ENCODE peak calls at places on chromosomes 4 and X, in nine cellular contexts. One of them, this sample, is unnamed.
A peak's percentile ranks its signal among the peaks of the same experiment; 100 is the strongest.

GRCh38 chrX:20829665-20830481 is 544.3 kb upstream of the CNKSR2 start:
- DNase-seq in HFF-Myc: no peak
- DNase-seq in ascending aorta: no peak
- DNase-seq in GM12865: no peak
- DNase-seq in cardiac muscle cell: no peak
- DNase-seq in ovary: no peak
- DNase-seq in OCI-LY7: no peak
- DNase-seq in dorsolateral prefrontal cortex: no peak
- DNase-seq in IMR-90: no peak
- DNase-seq in this sample: no peak

GRCh38 chr4:147160908-147161513 is 215.3 kb upstream of the TTC29 start:
- DNase-seq in dorsolateral prefrontal cortex: no peak
- DNase-seq in OCI-LY7: peak; percentile 39
- DNase-seq in GM12865: peak; percentile 69
- DNase-seq in IMR-90: peak; percentile 71
- DNase-seq in HFF-Myc: peak; percentile 32
- DNase-seq in ascending aorta: no peak
- DNase-seq in ovary: no peak
- DNase-seq in cardiac muscle cell: peak; percentile 67
- DNase-seq in this sample: peak; percentile 14

GRCh38 chrX:40152173-40152705 is 54.5 kb upstream of the BCOR start:
- DNase-seq in ascending aorta: no peak
- DNase-seq in OCI-LY7: peak; percentile 36
- DNase-seq in cardiac muscle cell: no peak
- DNase-seq in HFF-Myc: no peak
- DNase-seq in GM12865: no peak
- DNase-seq in dorsolateral prefrontal cortex: peak; percentile 70
- DNase-seq in ovary: no peak
- DNase-seq in IMR-90: no peak
- DNase-seq in this sample: no peak

GRCh38 chrX:3522016-3522690 is 175.7 kb upstream of the MXRA5 start:
- DNase-seq in HFF-Myc: no peak
- DNase-seq in ascending aorta: no peak
- DNase-seq in cardiac muscle cell: no peak
- DNase-seq in IMR-90: peak; percentile 82
- DNase-seq in ovary: no peak
- DNase-seq in OCI-LY7: no peak
- DNase-seq in GM12865: no peak
- DNase-seq in dorsolateral prefrontal cortex: no peak
- DNase-seq in this sample: peak; percentile 87

GRCh38 chr4:173367285-173367684 is 3.5 kb upstream of the SAP30 start:
- DNase-seq in IMR-90: peak; percentile 22
- DNase-seq in cardiac muscle cell: no peak
- DNase-seq in OCI-LY7: peak; percentile 24
- DNase-seq in GM12865: peak; percentile 48
- DNase-seq in dorsolateral prefrontal cortex: no peak
- DNase-seq in HFF-Myc: no peak
- DNase-seq in ovary: no peak
- DNase-seq in ascending aorta: no peak
- DNase-seq in this sample: no peak

GRCh38 chr4:17721496-17722360 is 59.7 kb downstream of the FAM184B start:
- DNase-seq in dorsolateral prefrontal cortex: no peak
- DNase-seq in cardiac muscle cell: no peak
- DNase-seq in IMR-90: peak; percentile 23
- DNase-seq in GM12865: no peak
- DNase-seq in OCI-LY7: no peak
- DNase-seq in ovary: no peak
- DNase-seq in ascending aorta: no peak
- DNase-seq in HFF-Myc: no peak
- DNase-seq in this sample: peak; percentile 13

GRCh38 chrX:64394874-64395567 is at the start of gene MTMR8:
- DNase-seq in IMR-90: no peak
- DNase-seq in GM12865: peak; percentile 88
- DNase-seq in HFF-Myc: no peak
- DNase-seq in cardiac muscle cell: peak; percentile 83
- DNase-seq in ascending aorta: peak; percentile 85
- DNase-seq in ovary: peak; percentile 85
- DNase-seq in OCI-LY7: peak; percentile 85
- DNase-seq in dorsolateral prefrontal cortex: peak; percentile 78
- DNase-seq in this sample: no peak

GRCh38 chrX:65196758-65197371 is 220.6 kb upstream of the ZC4H2 start:
- DNase-seq in OCI-LY7: peak; percentile 64
- DNase-seq in IMR-90: no peak
- DNase-seq in GM12865: peak; percentile 0
- DNase-seq in dorsolateral prefrontal cortex: no peak
- DNase-seq in HFF-Myc: no peak
- DNase-seq in cardiac muscle cell: peak; percentile 61
- DNase-seq in ascending aorta: no peak
- DNase-seq in ovary: no peak
- DNase-seq in this sample: no peak

DNA sequence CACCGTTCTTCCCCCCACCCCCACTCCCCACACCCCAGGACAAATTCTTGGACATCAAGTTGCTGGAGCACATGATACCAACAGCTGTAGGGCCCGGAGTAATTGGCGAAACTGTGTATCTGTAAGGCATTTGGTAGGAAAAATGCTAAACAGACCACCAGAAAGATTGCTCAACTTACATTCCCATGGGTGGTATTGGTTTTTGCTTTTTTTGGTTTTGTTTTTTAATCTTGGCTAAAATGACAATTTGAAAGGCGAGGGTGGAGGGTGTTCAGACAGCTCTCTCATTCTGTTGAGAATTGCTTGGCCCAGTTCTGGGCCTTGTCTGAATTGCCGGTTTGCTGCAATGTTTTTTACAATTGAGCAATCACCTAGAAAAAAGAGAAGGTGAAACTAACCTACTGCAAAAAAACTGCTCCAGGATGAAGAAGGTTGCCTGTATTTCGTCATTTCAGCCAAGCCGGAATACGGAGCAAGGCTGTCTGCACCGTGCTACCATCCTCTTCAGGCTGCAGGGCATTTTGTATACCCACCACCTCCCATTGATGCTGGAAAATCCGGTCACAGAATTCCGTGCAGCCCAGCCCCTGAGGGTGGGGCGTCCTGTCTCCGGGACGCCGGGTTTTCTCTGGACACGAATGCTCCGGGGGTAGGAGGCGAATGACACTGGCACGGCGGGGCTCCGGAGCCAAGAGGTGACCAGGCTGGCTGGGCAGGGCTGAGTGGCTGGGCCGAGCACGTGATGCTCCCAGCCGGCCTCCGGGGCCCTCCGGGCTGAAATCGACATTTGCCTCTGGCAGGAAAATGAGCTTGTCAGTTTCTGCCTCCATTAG is at the start of gene CLCN4:
- DNase-seq in IMR-90: no peak
- DNase-seq in HFF-Myc: no peak
- DNase-seq in ovary: no peak
- DNase-seq in cardiac muscle cell: peak; percentile 76
- DNase-seq in ascending aorta: peak; percentile 80
- DNase-seq in GM12865: peak; percentile 4
- DNase-seq in OCI-LY7: peak; percentile 65
- DNase-seq in dorsolateral prefrontal cortex: peak; percentile 84
- DNase-seq in this sample: no peak
- H3K4me3 ChIP-seq in IMR-90: peak within 1 kb of the TSS; percentile 2
- H3K4me3 ChIP-seq in HFF-Myc: no peak within 1 kb of the TSS
- H3K4me3 ChIP-seq in ovary: no peak within 1 kb of the TSS
- H3K4me3 ChIP-seq in cardiac muscle cell: peak within 1 kb of the TSS; percentile 36
- H3K4me3 ChIP-seq in ascending aorta: peak within 1 kb of the TSS; percentile 39
- H3K4me3 ChIP-seq in GM12865: no peak within 1 kb of the TSS
- H3K4me3 ChIP-seq in OCI-LY7: peak within 1 kb of the TSS; percentile 74
- H3K4me3 ChIP-seq in dorsolateral prefrontal cortex: peak within 1 kb of the TSS; percentile 18
- H3K4me3 ChIP-seq in this sample: peak within 1 kb of the TSS; percentile 35

GRCh38 chrX:33126469-33126868 is 84.9 kb downstream of the DMD start:
- DNase-seq in GM12865: no peak
- DNase-seq in IMR-90: no peak
- DNase-seq in OCI-LY7: peak; percentile 14
- DNase-seq in ascending aorta: no peak
- DNase-seq in ovary: no peak
- DNase-seq in dorsolateral prefrontal cortex: no peak
- DNase-seq in cardiac muscle cell: no peak
- DNase-seq in HFF-Myc: no peak
- DNase-seq in this sample: no peak
- H3K4me3 ChIP-seq in GM12865: no peak overlapping the region
- H3K4me3 ChIP-seq in IMR-90: no peak overlapping the region
- H3K4me3 ChIP-seq in OCI-LY7: peak overlapping the region; percentile 65
- H3K4me3 ChIP-seq in ascending aorta: no peak overlapping the region
- H3K4me3 ChIP-seq in ovary: no peak overlapping the region
- H3K4me3 ChIP-seq in dorsolateral prefrontal cortex: no peak overlapping the region
- H3K4me3 ChIP-seq in cardiac muscle cell: no peak overlapping the region
- H3K4me3 ChIP-seq in HFF-Myc: no peak overlapping the region
- H3K4me3 ChIP-seq in this sample: no peak overlapping the region

DNA sequence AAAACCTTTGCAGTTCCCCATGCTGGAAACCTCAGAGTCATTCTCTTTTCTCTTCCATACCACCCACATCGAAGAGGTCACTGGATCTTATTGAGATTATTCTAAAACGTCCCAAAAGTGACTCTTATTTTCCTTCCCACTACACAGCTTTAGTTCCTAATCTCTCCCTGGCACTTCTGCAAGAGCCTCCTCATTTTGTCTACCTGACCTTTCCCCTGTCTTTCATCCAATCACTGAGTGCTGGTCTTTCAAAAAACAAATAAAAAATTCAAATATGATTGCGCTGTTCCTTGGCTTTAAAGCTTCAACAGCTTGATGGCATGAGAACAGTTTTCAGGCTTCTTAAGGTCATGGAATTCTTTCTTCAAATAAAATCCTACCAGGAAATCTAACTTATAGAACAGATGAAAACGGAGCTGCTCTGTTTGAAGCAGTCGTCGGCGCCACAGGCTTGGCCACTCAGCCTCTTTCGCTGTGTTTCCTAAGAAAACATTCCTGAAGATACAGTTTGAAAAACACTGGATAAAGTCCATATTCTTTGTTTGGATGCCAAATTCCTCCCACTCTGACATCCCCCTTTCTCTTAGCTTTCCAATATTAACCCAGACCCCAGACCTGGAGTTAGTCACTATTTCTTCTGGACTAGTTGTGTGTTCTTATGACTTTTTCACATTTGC is 12.5 kb downstream of the SYTL5 start:
- DNase-seq in HFF-Myc: no peak
- DNase-seq in GM12865: no peak
- DNase-seq in cardiac muscle cell: no peak
- DNase-seq in ovary: no peak
- DNase-seq in IMR-90: no peak
- DNase-seq in OCI-LY7: no peak
- DNase-seq in dorsolateral prefrontal cortex: no peak
- DNase-seq in ascending aorta: no peak
- DNase-seq in this sample: no peak
- H3K4me3 ChIP-seq in HFF-Myc: no peak overlapping the region
- H3K4me3 ChIP-seq in GM12865: no peak overlapping the region
- H3K4me3 ChIP-seq in cardiac muscle cell: no peak overlapping the region
- H3K4me3 ChIP-seq in ovary: no peak overlapping the region
- H3K4me3 ChIP-seq in IMR-90: no peak overlapping the region
- H3K4me3 ChIP-seq in OCI-LY7: no peak overlapping the region
- H3K4me3 ChIP-seq in dorsolateral prefrontal cortex: no peak overlapping the region
- H3K4me3 ChIP-seq in ascending aorta: no peak overlapping the region
- H3K4me3 ChIP-seq in this sample: no peak overlapping the region

GRCh38 chr4:99893029-99893428 is 1.2 kb downstream of the LAMTOR3 start:
- DNase-seq in ovary: no peak
- DNase-seq in cardiac muscle cell: no peak
- DNase-seq in HFF-Myc: no peak
- DNase-seq in dorsolateral prefrontal cortex: no peak
- DNase-seq in IMR-90: no peak
- DNase-seq in GM12865: no peak
- DNase-seq in ascending aorta: no peak
- DNase-seq in OCI-LY7: no peak
- DNase-seq in this sample: no peak
- H3K4me3 ChIP-seq in ovary: peak overlapping the region; percentile 71
- H3K4me3 ChIP-seq in cardiac muscle cell: no peak overlapping the region
- H3K4me3 ChIP-seq in HFF-Myc: peak overlapping the region; percentile 98
- H3K4me3 ChIP-seq in dorsolateral prefrontal cortex: no peak overlapping the region
- H3K4me3 ChIP-seq in IMR-90: peak overlapping the region; percentile 99
- H3K4me3 ChIP-seq in GM12865: peak overlapping the region; percentile 94
- H3K4me3 ChIP-seq in ascending aorta: no peak overlapping the region
- H3K4me3 ChIP-seq in OCI-LY7: peak overlapping the region; percentile 92
- H3K4me3 ChIP-seq in this sample: peak overlapping the region; percentile 99

DNA sequence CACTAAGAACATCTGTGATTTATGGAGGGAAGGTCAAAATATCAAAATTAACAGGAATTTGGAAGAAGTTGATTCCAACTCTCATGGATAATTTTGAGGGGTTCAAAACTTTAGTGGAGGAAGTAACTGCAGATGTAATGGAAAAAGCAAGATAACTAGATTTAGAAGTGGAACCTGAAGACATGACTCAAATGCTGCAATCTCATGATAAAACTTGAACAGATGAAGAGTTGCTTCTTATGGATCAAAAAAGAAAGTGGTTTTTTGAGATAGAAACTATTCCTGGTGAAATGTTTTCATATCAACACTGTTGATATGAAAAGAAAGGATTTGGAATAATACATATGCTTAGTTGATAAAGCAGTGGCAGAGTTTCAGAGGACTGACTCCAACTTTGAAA is 9.7 kb downstream of the TMPRSS11F start:
- DNase-seq in HFF-Myc: no peak
- DNase-seq in ascending aorta: no peak
- DNase-seq in dorsolateral prefrontal cortex: no peak
- DNase-seq in ovary: no peak
- DNase-seq in GM12865: no peak
- DNase-seq in IMR-90: no peak
- DNase-seq in OCI-LY7: no peak
- DNase-seq in cardiac muscle cell: no peak
- DNase-seq in this sample: no peak
- H3K4me3 ChIP-seq in HFF-Myc: no peak overlapping the region
- H3K4me3 ChIP-seq in ascending aorta: no peak overlapping the region
- H3K4me3 ChIP-seq in dorsolateral prefrontal cortex: no peak overlapping the region
- H3K4me3 ChIP-seq in ovary: no peak overlapping the region
- H3K4me3 ChIP-seq in GM12865: no peak overlapping the region
- H3K4me3 ChIP-seq in IMR-90: no peak overlapping the region
- H3K4me3 ChIP-seq in OCI-LY7: no peak overlapping the region
- H3K4me3 ChIP-seq in cardiac muscle cell: no peak overlapping the region
- H3K4me3 ChIP-seq in this sample: no peak overlapping the region

GRCh38 chr4:154998284-154998683 is 210.2 kb upstream of the NPY2R start:
- DNase-seq in dorsolateral prefrontal cortex: no peak
- DNase-seq in ascending aorta: no peak
- DNase-seq in GM12865: no peak
- DNase-seq in ovary: no peak
- DNase-seq in IMR-90: peak; percentile 19
- DNase-seq in HFF-Myc: no peak
- DNase-seq in OCI-LY7: no peak
- DNase-seq in cardiac muscle cell: no peak
- DNase-seq in this sample: no peak
- H3K4me3 ChIP-seq in dorsolateral prefrontal cortex: no peak overlapping the region
- H3K4me3 ChIP-seq in ascending aorta: no peak overlapping the region
- H3K4me3 ChIP-seq in GM12865: no peak overlapping the region
- H3K4me3 ChIP-seq in ovary: no peak overlapping the region
- H3K4me3 ChIP-seq in IMR-90: no peak overlapping the region
- H3K4me3 ChIP-seq in HFF-Myc: no peak overlapping the region
- H3K4me3 ChIP-seq in OCI-LY7: no peak overlapping the region
- H3K4me3 ChIP-seq in cardiac muscle cell: no peak overlapping the region
- H3K4me3 ChIP-seq in this sample: no peak overlapping the region

GRCh38 chr4:28776004-28776403 is 1915.4 kb downstream of the STIM2 start:
- DNase-seq in HFF-Myc: no peak
- DNase-seq in dorsolateral prefrontal cortex: no peak
- DNase-seq in GM12865: no peak
- DNase-seq in ascending aorta: no peak
- DNase-seq in OCI-LY7: no peak
- DNase-seq in ovary: no peak
- DNase-seq in IMR-90: no peak
- DNase-seq in cardiac muscle cell: no peak
- DNase-seq in this sample: no peak
- H3K4me3 ChIP-seq in HFF-Myc: no peak overlapping the region
- H3K4me3 ChIP-seq in dorsolateral prefrontal cortex: no peak overlapping the region
- H3K4me3 ChIP-seq in GM12865: no peak overlapping the region
- H3K4me3 ChIP-seq in ascending aorta: no peak overlapping the region
- H3K4me3 ChIP-seq in OCI-LY7: no peak overlapping the region
- H3K4me3 ChIP-seq in ovary: no peak overlapping the region
- H3K4me3 ChIP-seq in IMR-90: no peak overlapping the region
- H3K4me3 ChIP-seq in cardiac muscle cell: no peak overlapping the region
- H3K4me3 ChIP-seq in this sample: no peak overlapping the region